ENCODE peak calls at places on chromosomes 13 and 19, in seven cellular contexts. One of them, this sample, is unnamed.
A peak's percentile ranks its signal among the peaks of the same experiment; 100 is the strongest.

GRCh38 chr19:36215276-36216171 is 618 bp downstream of the ZNF146 start:
- DNase-seq in uterus: no peak
- DNase-seq in HCT116: no peak
- DNase-seq in lower lobe of right lung: no peak
- DNase-seq in neuronal stem cell: peak; percentile 5
- DNase-seq in fibroblast of lung: peak; percentile 60
- DNase-seq in naive thymus-derived CD4-positive, alpha-beta T cell: no peak
- DNase-seq in this sample: no peak

GRCh38 chr13:20016649-20017364 is 58.3 kb downstream of the ZMYM2 start:
- DNase-seq in HCT116: no peak
- DNase-seq in uterus: no peak
- DNase-seq in neuronal stem cell: no peak
- DNase-seq in lower lobe of right lung: no peak
- DNase-seq in fibroblast of lung: no peak
- DNase-seq in naive thymus-derived CD4-positive, alpha-beta T cell: no peak
- DNase-seq in this sample: no peak

GRCh38 chr13:104534847-104535246 is 1468.6 kb upstream of the SLC10A2 start:
- DNase-seq in fibroblast of lung: no peak
- DNase-seq in naive thymus-derived CD4-positive, alpha-beta T cell: no peak
- DNase-seq in HCT116: peak; percentile 3
- DNase-seq in uterus: no peak
- DNase-seq in neuronal stem cell: no peak
- DNase-seq in lower lobe of right lung: no peak
- DNase-seq in this sample: no peak

GRCh38 chr19:47694466-47695273 is 18.6 kb upstream of the EHD2 start:
- DNase-seq in neuronal stem cell: no peak
- DNase-seq in naive thymus-derived CD4-positive, alpha-beta T cell: no peak
- DNase-seq in lower lobe of right lung: no peak
- DNase-seq in fibroblast of lung: no peak
- DNase-seq in uterus: no peak
- DNase-seq in HCT116: no peak
- DNase-seq in this sample: no peak

GRCh38 chr13:113044431-113045114 is 61.0 kb upstream of the F7 start:
- DNase-seq in neuronal stem cell: no peak
- DNase-seq in HCT116: no peak
- DNase-seq in naive thymus-derived CD4-positive, alpha-beta T cell: no peak
- DNase-seq in lower lobe of right lung: no peak
- DNase-seq in fibroblast of lung: no peak
- DNase-seq in uterus: no peak
- DNase-seq in this sample: no peak

GRCh38 chr19:6534451-6535093 is 3.7 kb downstream of the TNFSF9 start:
- DNase-seq in lower lobe of right lung: no peak
- DNase-seq in uterus: no peak
- DNase-seq in neuronal stem cell: no peak
- DNase-seq in fibroblast of lung: no peak
- DNase-seq in naive thymus-derived CD4-positive, alpha-beta T cell: no peak
- DNase-seq in HCT116: no peak
- DNase-seq in this sample: no peak

GRCh38 chr19:2360876-2361232 is 789 bp downstream of the TMPRSS9 start:
- DNase-seq in lower lobe of right lung: no peak
- DNase-seq in uterus: no peak
- DNase-seq in neuronal stem cell: no peak
- DNase-seq in fibroblast of lung: no peak
- DNase-seq in naive thymus-derived CD4-positive, alpha-beta T cell: no peak
- DNase-seq in HCT116: no peak
- DNase-seq in this sample: no peak

GRCh38 chr13:97583884-97584497 is 150.0 kb downstream of the RAP2A start:
- DNase-seq in naive thymus-derived CD4-positive, alpha-beta T cell: no peak
- DNase-seq in neuronal stem cell: no peak
- DNase-seq in fibroblast of lung: no peak
- DNase-seq in uterus: no peak
- DNase-seq in lower lobe of right lung: no peak
- DNase-seq in HCT116: no peak
- DNase-seq in this sample: no peak

GRCh38 chr13:104648291-104648690 is 1582.1 kb upstream of the SLC10A2 start:
- DNase-seq in uterus: no peak
- DNase-seq in lower lobe of right lung: no peak
- DNase-seq in fibroblast of lung: no peak
- DNase-seq in HCT116: no peak
- DNase-seq in naive thymus-derived CD4-positive, alpha-beta T cell: no peak
- DNase-seq in neuronal stem cell: no peak
- DNase-seq in this sample: no peak

GRCh38 chr13:44879452-44880058 is 109.7 kb downstream of the NUFIP1 start:
- DNase-seq in lower lobe of right lung: no peak
- DNase-seq in fibroblast of lung: peak; percentile 62
- DNase-seq in naive thymus-derived CD4-positive, alpha-beta T cell: no peak
- DNase-seq in uterus: no peak
- DNase-seq in HCT116: peak; percentile 40
- DNase-seq in neuronal stem cell: no peak
- DNase-seq in this sample: no peak

GRCh38 chr13:113904411-113904810 is 40.5 kb upstream of the GAS6 start:
- DNase-seq in fibroblast of lung: no peak
- DNase-seq in uterus: peak; percentile 68
- DNase-seq in HCT116: no peak
- DNase-seq in neuronal stem cell: no peak
- DNase-seq in naive thymus-derived CD4-positive, alpha-beta T cell: no peak
- DNase-seq in lower lobe of right lung: no peak
- DNase-seq in this sample: no peak

GRCh38 chr19:4909172-4909896 is at the start of gene UHRF1:
- DNase-seq in uterus: no peak
- DNase-seq in neuronal stem cell: no peak
- DNase-seq in fibroblast of lung: no peak
- DNase-seq in lower lobe of right lung: no peak
- DNase-seq in HCT116: no peak
- DNase-seq in naive thymus-derived CD4-positive, alpha-beta T cell: no peak
- DNase-seq in this sample: no peak

GRCh38 chr13:23628765-23629565 is 58.8 kb downstream of the TNFRSF19 start:
- DNase-seq in uterus: no peak
- DNase-seq in naive thymus-derived CD4-positive, alpha-beta T cell: no peak
- DNase-seq in HCT116: no peak
- DNase-seq in neuronal stem cell: no peak
- DNase-seq in lower lobe of right lung: no peak
- DNase-seq in fibroblast of lung: peak; percentile 43
- DNase-seq in this sample: no peak

GRCh38 chr19:5137571-5138124 is 168.7 kb downstream of the KDM4B start:
- DNase-seq in uterus: no peak
- DNase-seq in fibroblast of lung: no peak
- DNase-seq in naive thymus-derived CD4-positive, alpha-beta T cell: no peak
- DNase-seq in neuronal stem cell: no peak
- DNase-seq in lower lobe of right lung: no peak
- DNase-seq in HCT116: no peak
- DNase-seq in this sample: no peak

GRCh38 chr13:20776751-20777150 is 3.0 kb upstream of the EEF1AKMT1 start:
- DNase-seq in uterus: no peak
- DNase-seq in naive thymus-derived CD4-positive, alpha-beta T cell: no peak
- DNase-seq in HCT116: no peak
- DNase-seq in fibroblast of lung: no peak
- DNase-seq in neuronal stem cell: no peak
- DNase-seq in lower lobe of right lung: no peak
- DNase-seq in this sample: no peak

GRCh38 chr13:105441406-105441805 is 1094.1 kb downstream of the EFNB2 start:
- DNase-seq in neuronal stem cell: no peak
- DNase-seq in naive thymus-derived CD4-positive, alpha-beta T cell: no peak
- DNase-seq in fibroblast of lung: peak; percentile 4
- DNase-seq in uterus: no peak
- DNase-seq in HCT116: no peak
- DNase-seq in lower lobe of right lung: no peak
- DNase-seq in this sample: no peak

GRCh38 chr19:14576363-14576762 is 4.5 kb upstream of the NDUFB7 start:
- DNase-seq in neuronal stem cell: no peak
- DNase-seq in fibroblast of lung: no peak
- DNase-seq in uterus: no peak
- DNase-seq in lower lobe of right lung: no peak
- DNase-seq in HCT116: no peak
- DNase-seq in naive thymus-derived CD4-positive, alpha-beta T cell: no peak
- DNase-seq in this sample: no peak

GRCh38 chr13:97809576-97809975 is 143.9 kb upstream of the IPO5 start:
- DNase-seq in neuronal stem cell: no peak
- DNase-seq in fibroblast of lung: peak; percentile 6
- DNase-seq in HCT116: no peak
- DNase-seq in lower lobe of right lung: no peak
- DNase-seq in naive thymus-derived CD4-positive, alpha-beta T cell: no peak
- DNase-seq in uterus: no peak
- DNase-seq in this sample: no peak

DNA sequence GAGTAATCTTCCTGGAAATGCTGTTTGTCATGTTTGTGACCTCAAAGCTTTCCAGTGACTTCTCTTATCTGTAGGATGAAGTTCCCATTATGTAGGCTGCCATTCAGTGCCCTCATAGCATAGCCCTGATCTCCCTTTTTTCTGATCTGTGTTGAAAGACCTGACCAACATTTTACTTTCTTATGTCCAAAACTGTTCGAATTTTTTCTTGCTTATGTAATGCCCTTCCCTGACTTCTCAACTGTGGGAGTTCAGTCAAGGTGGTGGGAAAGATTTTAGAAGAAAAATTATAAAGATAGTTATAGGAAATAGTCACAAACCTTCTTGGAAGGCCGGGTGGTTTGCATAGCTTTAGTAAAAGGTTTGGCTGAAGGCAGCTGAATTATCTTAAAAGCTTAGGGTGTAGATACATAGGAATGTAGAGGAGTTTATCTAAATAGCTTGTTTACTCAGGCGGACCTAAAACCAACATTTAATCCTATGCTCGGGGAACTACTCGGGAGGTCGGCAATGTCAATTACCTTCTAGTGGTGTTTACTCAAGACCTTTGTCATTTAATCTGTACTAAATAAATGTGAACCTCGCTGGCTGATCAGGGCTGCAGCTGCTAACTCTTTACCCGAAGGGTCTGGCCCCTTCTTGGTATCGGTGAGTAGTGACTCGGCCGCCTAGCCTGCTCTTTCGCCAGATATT is 44.3 kb downstream of the PSG3 start:
- DNase-seq in naive thymus-derived CD4-positive, alpha-beta T cell: no peak
- DNase-seq in fibroblast of lung: no peak
- DNase-seq in uterus: no peak
- DNase-seq in neuronal stem cell: no peak
- DNase-seq in HCT116: no peak
- DNase-seq in lower lobe of right lung: no peak
- DNase-seq in this sample: no peak
- H3K27me3 ChIP-seq in naive thymus-derived CD4-positive, alpha-beta T cell: no peaks in the 10 kb centered on the region
- H3K27me3 ChIP-seq in fibroblast of lung: peaks cover 11% of the 10 kb centered on the region
- H3K27me3 ChIP-seq in uterus: no peaks in the 10 kb centered on the region
- H3K27me3 ChIP-seq in neuronal stem cell: no peaks in the 10 kb centered on the region
- H3K27me3 ChIP-seq in HCT116: no peaks in the 10 kb centered on the region
- H3K27me3 ChIP-seq in lower lobe of right lung: peaks cover 13% of the 10 kb centered on the region
- H3K27me3 ChIP-seq in this sample: peaks cover 10% of the 10 kb centered on the region

DNA sequence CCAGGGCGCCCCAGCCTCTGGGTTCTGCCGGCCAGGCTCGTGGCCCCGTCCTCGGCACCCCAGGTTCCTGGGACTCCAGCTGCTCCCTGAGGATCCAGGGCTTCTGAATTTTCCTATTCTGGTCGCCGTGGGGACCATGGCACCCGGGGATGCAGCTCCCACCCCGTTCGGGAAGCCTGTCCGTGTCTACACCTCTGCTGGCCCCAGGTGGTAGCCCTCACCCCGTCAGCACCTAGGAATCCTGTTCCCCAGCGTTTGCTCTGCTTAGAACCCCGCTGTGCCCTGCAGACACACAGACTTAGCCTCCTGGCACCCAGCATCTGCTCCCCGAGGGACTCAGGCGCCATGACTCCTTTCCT is 960 bp downstream of the PPFIA3 start:
- DNase-seq in naive thymus-derived CD4-positive, alpha-beta T cell: no peak
- DNase-seq in uterus: no peak
- DNase-seq in fibroblast of lung: no peak
- DNase-seq in HCT116: no peak
- DNase-seq in lower lobe of right lung: no peak
- DNase-seq in neuronal stem cell: no peak
- DNase-seq in this sample: no peak
- H3K4me3 ChIP-seq in naive thymus-derived CD4-positive, alpha-beta T cell: no peak overlapping the region
- H3K4me3 ChIP-seq in uterus: no peak overlapping the region
- H3K4me3 ChIP-seq in fibroblast of lung: no peak overlapping the region
- H3K4me3 ChIP-seq in HCT116: peak overlapping the region; percentile 66
- H3K4me3 ChIP-seq in lower lobe of right lung: peak overlapping the region; percentile 80
- H3K4me3 ChIP-seq in neuronal stem cell: peak overlapping the region; percentile 54
- H3K4me3 ChIP-seq in this sample: peak overlapping the region; percentile 71

DNA sequence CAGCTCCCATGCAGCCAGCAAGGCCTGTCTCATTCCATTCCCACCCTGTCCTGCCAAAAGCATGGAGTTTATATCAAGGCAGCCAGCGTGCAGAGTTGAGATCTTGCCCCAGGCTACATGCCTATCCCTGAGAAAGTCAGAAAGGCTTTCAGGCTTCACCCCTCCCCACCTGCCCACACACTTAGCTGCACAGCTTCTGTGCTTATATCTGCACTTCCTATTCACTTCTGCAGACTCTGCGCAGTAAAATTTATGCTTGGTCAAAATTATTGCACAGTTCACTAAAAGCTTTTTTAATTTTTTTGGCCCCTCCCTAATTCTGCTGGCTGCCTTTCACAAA is 12.5 kb upstream of the ZNF675 start:
- DNase-seq in fibroblast of lung: no peak
- DNase-seq in naive thymus-derived CD4-positive, alpha-beta T cell: no peak
- DNase-seq in uterus: no peak
- DNase-seq in lower lobe of right lung: no peak
- DNase-seq in HCT116: no peak
- DNase-seq in neuronal stem cell: no peak
- DNase-seq in this sample: no peak
- H3K27ac ChIP-seq in fibroblast of lung: no peak overlapping the region
- H3K27ac ChIP-seq in naive thymus-derived CD4-positive, alpha-beta T cell: no peak overlapping the region
- H3K27ac ChIP-seq in uterus: no peak overlapping the region
- H3K27ac ChIP-seq in lower lobe of right lung: no peak overlapping the region
- H3K27ac ChIP-seq in HCT116: no peak overlapping the region
- H3K27ac ChIP-seq in neuronal stem cell: no peak overlapping the region
- H3K27ac ChIP-seq in this sample: no peak overlapping the region

DNA sequence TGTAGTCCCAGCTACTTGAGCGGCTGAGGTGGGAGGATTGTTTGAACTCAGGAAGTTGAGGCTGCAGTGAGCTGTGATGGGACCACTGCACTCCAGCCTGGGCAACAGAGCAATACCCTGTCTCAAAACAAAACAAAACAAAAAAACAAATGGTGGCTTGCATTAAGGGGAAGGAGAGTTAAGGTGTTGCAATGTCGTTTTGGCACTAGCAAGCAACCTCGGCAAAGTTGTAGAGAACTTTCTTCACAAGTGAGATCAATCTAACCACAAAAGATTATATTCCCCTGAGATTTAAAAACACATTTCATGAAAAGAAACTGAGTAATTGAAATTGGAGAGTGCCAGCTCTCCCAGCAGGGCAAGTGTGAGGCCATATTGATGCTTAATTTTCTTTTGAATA is 153.7 kb downstream of the KLF5 start:
- DNase-seq in fibroblast of lung: no peak
- DNase-seq in HCT116: no peak
- DNase-seq in naive thymus-derived CD4-positive, alpha-beta T cell: no peak
- DNase-seq in lower lobe of right lung: no peak
- DNase-seq in uterus: no peak
- DNase-seq in neuronal stem cell: no peak
- DNase-seq in this sample: no peak
- H3K27me3 ChIP-seq in fibroblast of lung: no peaks in the 10 kb centered on the region
- H3K27me3 ChIP-seq in HCT116: no peaks in the 10 kb centered on the region
- H3K27me3 ChIP-seq in naive thymus-derived CD4-positive, alpha-beta T cell: no peaks in the 10 kb centered on the region
- H3K27me3 ChIP-seq in lower lobe of right lung: no peaks in the 10 kb centered on the region
- H3K27me3 ChIP-seq in uterus: no peaks in the 10 kb centered on the region
- H3K27me3 ChIP-seq in neuronal stem cell: no peaks in the 10 kb centered on the region
- H3K27me3 ChIP-seq in this sample: no peaks in the 10 kb centered on the region

GRCh38 chr13:26698392-26699196 is 62.0 kb downstream of the GPR12 start:
- DNase-seq in lower lobe of right lung: peak; percentile 81
- DNase-seq in neuronal stem cell: peak; percentile 83
- DNase-seq in fibroblast of lung: peak; percentile 88
- DNase-seq in HCT116: peak; percentile 54
- DNase-seq in naive thymus-derived CD4-positive, alpha-beta T cell: peak; percentile 61
- DNase-seq in uterus: peak; percentile 88
- DNase-seq in this sample: peak; percentile 44
- H3K4me3 ChIP-seq in lower lobe of right lung: no peak overlapping the region
- H3K4me3 ChIP-seq in neuronal stem cell: no peak overlapping the region
- H3K4me3 ChIP-seq in fibroblast of lung: peak overlapping the region; percentile 26
- H3K4me3 ChIP-seq in HCT116: no peak overlapping the region
- H3K4me3 ChIP-seq in naive thymus-derived CD4-positive, alpha-beta T cell: no peak overlapping the region
- H3K4me3 ChIP-seq in uterus: no peak overlapping the region
- H3K4me3 ChIP-seq in this sample: no peak overlapping the region